ENCODE peak calls at places on chromosomes 12 and 14, in four cellular contexts. L, U, V and H are unnamed samples.

GRCh38 chr14:22597771-22598098 is 365 bp upstream of the ABHD4 start:
- DNase-seq in L (no peak), U (no peak), V (no peak), H (no peak)

GRCh38 chr14:89226789-89227489 is 190.1 kb downstream of the FOXN3 start:
- DNase-seq in U (no peak), L (no peak), V (no peak), H (no peak)

GRCh38 chr12:57896437-57897201 is 44.7 kb upstream of the ATP23 start:
- DNase-seq in U (peak), V (peak), L (peak), H (no peak)

GRCh38 chr14:103393687-103394626 is 8.7 kb downstream of the MARK3 start:
- DNase-seq in L (peak), V (peak), U (peak), H (no peak)

GRCh38 chr12:110893956-110894355 is 26.4 kb downstream of the MYL2 start:
- DNase-seq in L (no peak), V (no peak), U (no peak), H (no peak)

GRCh38 chr12:117162649-117163048 is 27.6 kb downstream of the FBXO21 start:
- DNase-seq in L (no peak), U (no peak), V (no peak), H (no peak)

GRCh38 chr12:56188786-56189335 is 422 bp downstream of the SMARCC2 start:
- DNase-seq in L (peak), U (no peak), V (no peak), H (no peak)

GRCh38 chr12:79908366-79908765 is 26.5 kb downstream of the PPP1R12A start:
- DNase-seq in L (no peak), V (no peak), U (no peak), H (no peak)

GRCh38 chr12:108515916-108516315 is 839 bp downstream of the FICD start:
- DNase-seq in V (no peak), U (no peak), L (no peak), H (no peak)

GRCh38 chr12:97476255-97476654 is 13.7 kb downstream of the RMST start:
- DNase-seq in V (no peak), U (no peak), L (no peak), H (no peak)

GRCh38 chr12:67943295-67943892 is 45.9 kb upstream of the IFNG-AS1 start:
- DNase-seq in V (peak), U (peak), L (peak), H (peak)

GRCh38 chr14:93733646-93734045 is 54.6 kb downstream of the PRIMA1 start:
- DNase-seq in V (no peak), U (no peak), L (no peak), H (no peak)

GRCh38 chr12:67498981-67499380 is 149.6 kb upstream of the DYRK2 start:
- DNase-seq in U (no peak), L (no peak), V (no peak), H (no peak)

GRCh38 chr12:77841467-77842054 is 10.9 kb downstream of the NAV3 start:
- DNase-seq in V (peak), L (no peak), U (no peak), H (no peak)

GRCh38 chr14:24261969-24262327 is 1.0 kb downstream of the TGM1 start:
- DNase-seq in L (no peak), U (no peak), V (no peak), H (no peak)

GRCh38 chr12:77339610-77340009 is 274.2 kb upstream of the E2F7 start:
- DNase-seq in V (peak), U (peak), L (no peak), H (peak)

GRCh38 chr12:23510484-23510883 is 439.0 kb downstream of the SOX5 start:
- DNase-seq in L (no peak), V (no peak), U (no peak), H (no peak)

GRCh38 chr12:104212516-104212915 is 3.1 kb upstream of the TXNRD1 start:
- DNase-seq in V (no peak), L (no peak), U (no peak), H (no peak)

GRCh38 chr12:77204055-77204454 is 138.7 kb upstream of the E2F7 start:
- DNase-seq in L (peak), U (no peak), V (peak), H (no peak)

GRCh38 chr12:32666510-32666909 is 12.6 kb upstream of the DNM1L start:
- DNase-seq in V (no peak), U (peak), L (no peak), H (no peak)

GRCh38 chr12:92553389-92553788 is 149.4 kb upstream of the PLEKHG7 start:
- DNase-seq in U (no peak), V (peak), L (no peak), H (no peak)

GRCh38 chr12:109255377-109255776 is 53.7 kb downstream of the FOXN4 start:
- DNase-seq in U (no peak), V (peak), L (peak), H (no peak)

GRCh38 chr12:54526800-54527630 is 22.4 kb upstream of the PDE1B start:
- DNase-seq in L (peak), V (peak), U (no peak), H (no peak)